ENCODE peak calls at places on chromosomes 11 and 22, in nine cellular contexts. P is stomach, I is body of pancreas, F is tibial nerve, N is esophagus squamous epithelium, Z is right lobe of liver, O is ovary, B is sigmoid colon, M is heart left ventricle. E is an unnamed sample.

GRCh38 chr22:20953668-20954500 is 13.2 kb upstream of the AIFM3 start:
- DNase-seq in N (no peak), Z (no peak), P (no peak), O (no peak), F (peak), I (peak), M (no peak), B (peak), E (peak)

GRCh38 chr11:119482561-119483001 is 59.6 kb upstream of the THY1 start:
- DNase-seq in Z (no peak), M (no peak), O (no peak), I (no peak), F (no peak), B (no peak), N (no peak), P (peak), E (no peak)

GRCh38 chr22:22784249-22785039 is 103.2 kb upstream of the IGLL5 start:
- DNase-seq in Z (no peak), F (no peak), O (no peak), I (no peak), N (no peak), M (no peak), P (no peak), B (no peak), E (no peak)

GRCh38 chr22:44429941-44430587 is 68.0 kb downstream of the RTL6 start:
- DNase-seq in P (no peak), I (no peak), F (no peak), N (no peak), M (no peak), O (no peak), B (peak), Z (no peak), E (no peak)

GRCh38 chr11:121479839-121480238 is 27.1 kb upstream of the SORL1-AS1 start:
- DNase-seq in B (no peak), F (no peak), Z (no peak), N (no peak), M (no peak), I (no peak), P (no peak), O (no peak), E (no peak)

GRCh38 chr11:43486141-43486540 is 127.4 kb downstream of the TTC17 start:
- DNase-seq in I (no peak), B (no peak), N (no peak), P (no peak), M (no peak), F (no peak), Z (no peak), O (no peak), E (no peak)

GRCh38 chr11:37929100-37929649 is 1331.1 kb upstream of the RAG2 start:
- DNase-seq in M (no peak), F (no peak), O (no peak), N (no peak), P (no peak), B (no peak), Z (no peak), I (no peak), E (no peak)

GRCh38 chr11:78067704-78068103 is 4.0 kb downstream of the THRSP start:
- DNase-seq in Z (no peak), F (no peak), P (no peak), I (no peak), M (no peak), N (no peak), B (no peak), O (no peak), E (no peak)

GRCh38 chr11:111749646-111750045 is 16.5 kb downstream of the PPP2R1B start:
- DNase-seq in B (no peak), Z (no peak), P (no peak), I (no peak), F (no peak), M (no peak), N (no peak), O (no peak), E (no peak)

GRCh38 chr11:126791991-126792390 is 208.6 kb downstream of the KIRREL3 start:
- DNase-seq in N (no peak), O (no peak), B (no peak), F (no peak), Z (no peak), P (no peak), M (no peak), I (no peak), E (no peak)

GRCh38 chr22:26784772-26785171 is 127.4 kb downstream of the MIAT start:
- DNase-seq in N (no peak), M (no peak), I (no peak), O (no peak), B (no peak), P (no peak), F (no peak), Z (no peak), E (no peak)

GRCh38 chr11:110524227-110524626 is 94.5 kb downstream of the FDX1 start:
- DNase-seq in B (no peak), O (no peak), M (no peak), P (no peak), Z (no peak), F (no peak), I (no peak), N (no peak), E (no peak)

GRCh38 chr11:75815345-75815983 is 454 bp downstream of the UVRAG start:
- DNase-seq in B (peak), P (peak), N (no peak), I (peak), Z (no peak), F (no peak), O (no peak), M (no peak), E (peak)

DNA sequence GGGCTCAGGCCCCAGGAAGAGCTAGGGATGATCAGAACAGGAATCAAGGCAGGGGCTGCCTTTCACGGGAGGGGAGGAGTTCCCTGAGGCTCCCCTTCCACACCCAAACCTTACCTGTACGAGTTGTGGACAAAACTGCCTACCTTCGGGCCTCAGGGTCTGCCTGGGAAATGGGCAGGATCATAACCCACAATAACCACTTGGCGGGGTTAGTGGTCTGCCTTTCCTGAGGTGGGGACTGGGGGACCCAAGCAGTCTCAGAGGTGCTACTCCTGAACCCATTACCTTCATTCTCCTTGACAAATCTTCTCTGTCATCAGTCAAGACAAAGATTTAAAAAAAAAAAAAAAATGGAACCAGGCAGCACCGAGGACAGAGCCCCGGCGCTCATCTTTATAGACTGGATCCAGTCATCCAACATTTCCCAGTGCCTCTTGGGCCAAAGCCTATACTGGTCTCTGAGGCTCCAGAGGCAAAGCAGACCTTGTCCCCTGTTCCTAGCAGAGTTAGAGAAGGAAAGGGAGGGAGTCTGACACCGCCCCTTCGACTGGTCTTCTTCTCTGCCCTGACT is 14.2 kb downstream of the P2RY6 start:
- DNase-seq in N (no peak), Z (no peak), I (no peak), M (no peak), O (no peak), P (no peak), F (no peak), B (no peak), E (no peak)
- TF ChIP-seq CTCF in N (no peak), Z (no peak), I (no peak), M (no peak), O (no peak), P (no peak), F (no peak), B (no peak), E (no peak)

DNA sequence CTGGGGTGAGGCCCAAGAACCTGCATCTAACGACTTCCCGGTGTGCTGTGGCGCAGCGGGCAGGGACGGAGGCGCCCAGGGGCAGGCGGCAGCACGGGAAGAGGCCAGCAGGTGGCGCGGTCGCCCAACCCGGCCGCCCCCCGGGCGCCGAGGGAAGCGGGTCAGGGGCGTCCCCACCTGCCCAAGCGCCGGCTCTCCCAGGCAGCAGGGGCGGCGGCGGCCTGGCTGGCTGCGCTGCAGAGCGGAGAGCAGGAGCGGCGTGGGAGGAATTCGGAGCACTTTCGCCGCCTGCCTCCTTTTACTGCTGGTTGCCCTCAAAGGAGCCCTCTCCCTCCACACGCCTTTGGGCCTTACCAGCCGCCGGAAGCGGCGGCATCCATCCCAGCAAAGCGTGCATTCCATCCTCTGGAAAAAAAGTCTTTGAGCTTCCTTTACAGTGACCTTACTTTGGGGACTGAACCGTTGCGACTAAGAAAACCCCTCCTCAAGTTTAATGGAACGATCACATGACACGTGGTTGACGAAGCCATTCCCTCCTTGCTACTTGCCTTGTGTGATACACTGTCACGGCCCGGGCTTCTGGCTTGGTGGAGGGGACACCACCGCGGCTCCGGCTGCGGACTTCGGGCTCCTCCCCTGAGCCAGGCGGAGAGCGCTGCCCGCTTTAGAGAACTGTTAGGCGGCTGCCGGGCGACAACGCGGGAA is 106.8 kb upstream of the CLMP start:
- DNase-seq in Z (peak), P (peak), M (peak), O (peak), B (peak), I (peak), F (peak), N (no peak), E (peak)
- TF ChIP-seq POLR2A in Z (no peak), P (no peak), M (no peak), O (no peak), B (no peak), I (no peak), F (no peak), N (no peak), E (no peak)

DNA sequence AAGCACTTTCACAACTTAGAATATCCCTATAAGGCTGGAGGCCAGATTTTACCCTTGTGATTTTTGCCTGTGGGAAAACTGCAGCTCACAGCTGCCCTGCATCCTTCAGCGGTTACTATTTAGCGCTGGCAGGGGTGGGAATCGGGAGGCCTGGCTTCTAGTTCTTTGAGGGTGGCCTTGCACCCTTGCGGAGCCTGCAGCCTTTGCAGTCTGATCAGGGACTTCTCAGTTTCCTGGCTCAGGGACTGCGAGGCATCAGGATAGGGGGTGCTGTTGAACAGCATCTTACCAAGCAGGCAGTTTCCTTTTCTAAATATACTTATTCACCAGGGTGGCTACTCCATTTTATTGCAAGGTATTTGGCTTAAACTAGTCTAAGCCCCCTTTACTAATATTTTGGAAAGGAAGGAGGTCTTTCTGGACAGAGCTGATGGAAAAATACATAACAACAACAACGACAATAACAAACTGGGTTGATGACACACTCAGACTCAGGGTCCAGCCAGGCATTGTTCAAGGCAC is 2.9 kb upstream of the APOA1 start:
- DNase-seq in N (no peak), M (no peak), P (no peak), O (peak), B (no peak), Z (no peak), I (no peak), F (no peak), E (no peak)
- TF ChIP-seq CTCF in N (no peak), M (peak), P (no peak), O (no peak), B (no peak), Z (peak), I (no peak), F (no peak), E (no peak)

DNA sequence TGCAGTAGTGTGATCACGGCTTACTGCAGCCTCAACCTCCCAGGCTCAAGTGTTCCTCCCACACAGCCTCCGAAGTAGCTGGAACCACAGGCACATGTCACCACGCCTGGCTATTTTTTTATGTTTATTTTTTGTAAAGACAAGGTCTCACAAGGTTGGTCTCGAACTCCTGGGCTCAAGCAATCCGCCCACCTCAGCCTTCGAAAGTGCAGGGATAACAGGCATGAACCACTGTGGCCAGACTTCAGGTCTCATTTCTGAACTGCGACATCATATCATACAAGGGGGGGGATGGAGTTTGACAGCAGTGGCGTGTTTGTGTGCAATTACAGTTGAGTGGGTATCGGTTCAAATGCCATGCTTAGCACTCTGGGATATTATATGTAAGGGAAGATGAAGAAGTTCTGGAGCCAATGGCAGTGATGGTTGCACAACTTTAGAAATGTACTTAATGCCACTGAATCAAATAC is 6.9 kb downstream of the NAALADL1 start:
- DNase-seq in I (no peak), M (no peak), P (no peak), N (no peak), B (no peak), O (no peak), F (no peak), Z (no peak), E (no peak)
- TF ChIP-seq POLR2A in I (no peak), M (no peak), P (no peak), N (no peak), B (no peak), O (no peak), F (no peak), Z (no peak), E (no peak)

DNA sequence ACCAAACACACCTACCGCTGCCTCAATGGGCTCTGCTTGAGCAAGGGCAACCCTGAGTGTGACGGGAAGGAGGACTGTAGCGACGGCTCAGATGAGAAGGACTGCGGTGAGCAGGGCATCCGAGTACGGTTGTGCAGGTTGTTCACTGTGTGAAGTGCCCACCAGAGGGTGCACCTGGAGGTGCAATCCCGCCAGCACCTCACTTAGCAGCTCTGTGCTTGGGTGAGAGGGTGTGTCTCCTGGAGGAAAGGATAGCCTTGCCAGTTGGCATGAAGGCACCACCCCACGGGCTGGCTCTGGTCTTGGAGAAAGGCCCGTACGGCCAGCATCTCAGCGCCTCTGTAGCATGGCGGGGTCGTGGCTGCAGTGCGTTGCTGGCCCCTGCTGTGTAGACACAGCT is 39.4 kb downstream of the ST14 start:
- DNase-seq in N (no peak), Z (no peak), F (no peak), O (no peak), B (no peak), I (no peak), P (no peak), M (no peak), E (no peak)
- TF ChIP-seq CTCF in N (no peak), Z (no peak), F (no peak), O (no peak), B (no peak), I (no peak), P (no peak), M (no peak), E (no peak)

DNA sequence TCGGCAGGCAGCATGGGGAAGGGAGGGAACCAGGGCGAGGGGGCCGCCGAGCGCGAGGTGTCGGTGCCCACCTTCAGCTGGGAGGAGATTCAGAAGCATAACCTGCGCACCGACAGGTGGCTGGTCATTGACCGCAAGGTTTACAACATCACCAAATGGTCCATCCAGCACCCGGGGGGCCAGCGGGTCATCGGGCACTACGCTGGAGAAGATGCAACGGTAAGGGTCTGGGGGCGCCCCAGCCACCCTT is 204 bp downstream of the FADS2 start:
- DNase-seq in Z (no peak), B (no peak), I (no peak), M (no peak), F (no peak), N (no peak), O (no peak), P (no peak), E (no peak)
- TF ChIP-seq POLR2A in Z (no peak), B (no peak), I (peak), M (no peak), F (no peak), N (no peak), O (no peak), P (no peak), E (no peak)

GRCh38 chr11:46391578-46392420 is at the start of gene CHRM4:
- DNase-seq in O (no peak), I (no peak), F (no peak), P (no peak), B (peak), M (no peak), N (no peak), Z (no peak), E (no peak)
- TF ChIP-seq CTCF in O (no peak), I (peak), F (no peak), P (no peak), B (no peak), M (peak), N (no peak), Z (no peak), E (no peak)

GRCh38 chr11:102452461-102453285 is at the start of gene TMEM123:
- DNase-seq in B (peak), Z (peak), F (peak), I (peak), P (peak), M (peak), O (peak), N (peak), E (peak)
- TF ChIP-seq POLR2A in B (peak), Z (peak), F (peak), I (peak), P (no peak), M (peak), O (peak), N (no peak), E (no peak)

GRCh38 chr11:64234840-64235379 is 526 bp downstream of the VEGFB start:
- DNase-seq in F (no peak), P (peak), N (no peak), B (no peak), O (no peak), M (peak), Z (peak), I (peak), E (no peak)
- TF ChIP-seq CTCF in F (no peak), P (no peak), N (no peak), B (no peak), O (no peak), M (no peak), Z (no peak), I (peak), E (no peak)

DNA sequence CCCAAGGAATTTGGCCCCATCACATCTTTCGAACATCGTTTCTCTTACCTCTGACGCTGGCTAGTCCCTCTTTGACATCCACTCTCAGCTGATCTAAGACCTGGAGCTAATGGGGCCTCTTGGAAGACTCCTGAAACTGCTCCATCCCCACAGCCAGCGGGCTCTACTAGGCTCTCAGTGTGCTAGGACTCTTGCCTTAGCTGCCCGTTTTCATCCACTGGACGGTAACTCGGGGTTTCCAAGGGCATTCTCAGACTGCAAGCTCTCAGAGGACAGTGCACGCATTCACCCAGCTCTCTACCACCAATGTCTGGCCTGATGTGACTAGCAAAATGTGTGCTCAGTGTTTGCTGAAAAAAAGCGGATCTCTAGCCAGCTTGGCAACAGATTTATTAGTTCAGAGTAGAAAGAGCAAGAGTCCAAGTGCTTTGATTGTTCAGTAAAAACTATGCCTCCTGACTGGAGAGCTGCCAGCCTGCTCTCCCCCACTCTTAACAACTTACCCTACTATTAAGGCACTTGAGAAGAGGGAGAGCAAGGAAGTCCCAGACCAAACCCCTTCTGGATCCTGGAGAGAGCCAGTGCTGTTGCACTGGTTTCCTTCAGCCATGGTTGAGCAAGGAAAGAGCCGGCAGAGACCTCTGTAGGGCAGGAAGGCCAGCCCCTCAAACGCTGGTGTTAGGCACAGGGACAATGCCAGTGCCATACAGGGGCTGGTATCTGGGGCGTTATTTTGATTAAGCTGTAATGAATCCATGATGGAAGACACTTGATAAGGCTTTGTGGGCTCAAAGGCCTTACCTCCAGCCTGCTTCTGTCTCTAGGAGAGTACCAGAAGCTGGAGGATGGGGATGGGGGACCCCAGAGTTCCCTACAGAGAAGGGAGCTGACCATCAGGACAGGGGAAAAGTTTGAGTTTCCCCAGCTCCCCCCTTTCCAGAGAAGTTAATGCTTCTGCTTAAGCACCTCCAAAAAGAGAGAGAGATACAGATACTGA is 9.2 kb downstream of the RELA start:
- DNase-seq in N (no peak), B (peak), P (peak), I (peak), Z (no peak), F (no peak), M (peak), O (peak), E (no peak)
- TF ChIP-seq POLR2A in N (no peak), B (no peak), P (no peak), I (no peak), Z (peak), F (no peak), M (no peak), O (no peak), E (no peak)